ENCODE peak calls at places on chromosome 10, in nine cellular contexts. T, L, V, B, S, X, M, Q and C are unnamed samples.

GRCh38 chr10:34405611-34406462 is 409.3 kb downstream of the PARD3 start:
- DNase-seq in L (no peak), Q (peak), X (no peak), M (no peak), S (no peak), V (no peak), T (no peak), B (no peak), C (no peak)

GRCh38 chr10:77041636-77042258 is 595.9 kb downstream of the KCNMA1 start:
- DNase-seq in X (no peak), T (no peak), M (no peak), S (no peak), Q (no peak), V (peak), L (no peak), B (no peak), C (no peak)

GRCh38 chr10:122267849-122268737 is 3.0 kb upstream of the BTBD16 start:
- DNase-seq in Q (no peak), V (peak), S (peak), L (peak), X (peak), M (peak), B (no peak), T (no peak), C (peak)

GRCh38 chr10:30454744-30455498 is 20.9 kb downstream of the MAP3K8 start:
- DNase-seq in V (no peak), B (no peak), L (no peak), T (no peak), X (no peak), Q (peak), M (no peak), S (no peak), C (no peak)

GRCh38 chr10:33333260-33334169 is 952 bp downstream of the NRP1 start:
- DNase-seq in V (peak), Q (peak), M (no peak), S (no peak), T (no peak), B (no peak), L (no peak), X (no peak), C (no peak)

GRCh38 chr10:3757638-3758490 is 27.1 kb downstream of the KLF6 start:
- DNase-seq in M (peak), T (no peak), L (no peak), X (no peak), Q (no peak), B (no peak), V (peak), S (peak), C (no peak)

GRCh38 chr10:71276873-71277272 is 42.2 kb upstream of the SLC29A3 start:
- DNase-seq in Q (no peak), M (no peak), B (no peak), V (no peak), L (no peak), T (no peak), X (no peak), S (no peak), C (no peak)

GRCh38 chr10:131899695-131900349 is 986 bp upstream of the PPP2R2D start:
- DNase-seq in V (no peak), M (peak), Q (no peak), T (peak), B (peak), S (no peak), L (no peak), X (no peak), C (no peak)

GRCh38 chr10:95243318-95243617 is 47.5 kb downstream of the PDLIM1 start:
- DNase-seq in V (no peak), S (no peak), X (no peak), M (no peak), Q (no peak), T (no peak), L (no peak), B (no peak), C (no peak)

GRCh38 chr10:100568937-100569336 is 33.2 kb downstream of the HIF1AN start:
- DNase-seq in B (no peak), M (no peak), X (no peak), S (peak), T (no peak), V (peak), L (no peak), Q (no peak), C (no peak)

GRCh38 chr10:86770412-86770960 is 14.1 kb downstream of the BMPR1A start:
- DNase-seq in Q (no peak), M (no peak), S (no peak), V (no peak), T (no peak), B (no peak), X (no peak), L (no peak), C (no peak)

GRCh38 chr10:113411456-113411855 is 141.4 kb upstream of the HABP2 start:
- DNase-seq in Q (no peak), S (no peak), B (no peak), L (no peak), M (no peak), T (no peak), X (no peak), V (no peak), C (no peak)

DNA sequence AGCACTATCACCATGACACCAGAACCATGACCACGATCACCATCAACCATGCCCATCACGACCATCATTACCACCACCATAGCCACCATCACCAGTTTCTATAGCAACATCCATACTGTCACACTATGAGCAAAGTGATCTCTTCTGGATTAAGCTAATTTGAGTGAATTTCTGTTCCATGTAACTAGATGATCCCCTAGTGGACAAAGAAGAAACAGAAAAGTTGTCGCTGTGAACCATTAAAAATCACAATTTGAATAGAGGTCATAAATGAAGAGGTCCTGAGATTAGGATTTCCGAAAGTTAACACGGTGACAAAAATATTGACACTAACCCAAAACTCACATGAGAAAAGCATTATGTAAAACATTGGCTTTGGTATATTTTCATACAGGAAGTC is 77.6 kb downstream of the CLRN3 start:
- DNase-seq in X (no peak), M (no peak), V (no peak), S (no peak), T (no peak), B (no peak), Q (no peak), L (no peak), C (no peak)
- TF ChIP-seq CTCF in X (peak), M (peak), V (no peak), S (peak), T (no peak), B (peak), Q (no peak), L (peak), C (peak)

DNA sequence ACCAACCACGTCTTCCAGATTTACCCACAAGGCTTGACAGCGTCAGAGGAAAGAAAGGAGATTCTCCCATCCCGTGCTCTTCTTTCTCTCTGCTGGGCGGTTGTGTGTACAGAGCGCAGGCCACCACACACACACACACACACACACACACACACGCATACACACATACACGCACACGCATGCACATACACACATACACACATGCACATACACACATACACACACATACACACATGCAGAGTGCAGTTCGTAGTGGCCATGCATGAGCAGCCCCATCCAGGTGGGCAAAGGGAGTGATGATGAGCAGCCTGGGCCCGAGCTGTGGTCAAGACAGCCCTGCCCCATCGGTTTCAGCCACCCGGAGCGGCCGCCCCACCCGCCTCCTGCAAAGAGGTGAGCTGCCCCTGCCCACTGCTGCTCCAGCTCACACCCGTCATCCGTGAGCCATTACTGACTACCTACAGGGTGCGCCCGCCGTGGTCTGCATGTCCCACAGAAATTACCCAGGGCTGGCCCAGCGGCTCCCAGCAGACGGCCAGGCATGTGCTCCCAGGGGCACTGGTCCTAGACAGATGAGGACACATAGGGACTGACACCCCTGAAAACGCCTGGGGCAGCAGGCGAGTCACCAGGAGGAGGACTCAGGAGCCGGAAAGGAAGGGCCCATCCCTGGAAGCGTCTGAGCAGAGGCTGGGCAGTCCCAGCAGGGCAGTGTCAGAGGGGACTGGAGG is 69.6 kb downstream of the ASB13 start:
- DNase-seq in M (no peak), X (no peak), B (peak), Q (no peak), V (no peak), L (no peak), S (no peak), T (no peak), C (no peak)
- TF ChIP-seq CTCF in M (no peak), X (no peak), B (no peak), Q (no peak), V (no peak), L (no peak), S (no peak), T (no peak), C (no peak)

GRCh38 chr10:91632671-91633550 is at the start of gene PPP1R3C:
- DNase-seq in S (peak), X (peak), T (peak), B (peak), M (no peak), L (peak), Q (peak), V (peak), C (peak)
- TF ChIP-seq CTCF in S (peak), X (peak), T (no peak), B (peak), M (no peak), L (peak), Q (peak), V (no peak), C (no peak)

DNA sequence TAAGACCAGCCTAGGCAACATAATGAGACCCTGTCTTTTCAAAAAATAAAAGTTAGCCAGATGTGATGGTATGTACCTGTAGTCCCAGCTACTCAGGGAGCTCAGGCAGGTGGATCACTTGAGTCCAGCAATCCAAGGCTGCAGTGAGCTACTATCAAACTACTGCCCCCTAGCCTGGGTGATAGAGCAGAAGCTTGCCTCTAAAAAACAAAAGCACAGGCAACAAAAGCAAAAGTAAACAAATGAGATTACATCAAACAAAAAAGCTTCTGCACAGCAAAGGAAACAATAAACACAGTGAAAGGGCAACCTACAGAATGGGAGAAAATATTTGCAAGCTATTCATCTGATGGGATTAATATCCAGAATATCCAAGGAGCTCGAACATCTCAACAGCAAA is 65.4 kb downstream of the FANK1 start:
- DNase-seq in T (no peak), L (no peak), X (no peak), S (no peak), M (no peak), B (no peak), V (no peak), Q (no peak), C (no peak)
- TF ChIP-seq CTCF in T (no peak), L (no peak), X (no peak), S (peak), M (no peak), B (no peak), V (no peak), Q (no peak), C (no peak)

GRCh38 chr10:45550903-45551302 is 121.7 kb downstream of the ZFAND4 start:
- DNase-seq in L (no peak), Q (no peak), T (no peak), X (no peak), S (no peak), V (no peak), M (no peak), B (no peak), C (no peak)

GRCh38 chr10:45547207-45547606 is 125.4 kb downstream of the ZFAND4 start:
- DNase-seq in S (no peak), T (no peak), V (no peak), X (no peak), Q (no peak), B (no peak), M (no peak), L (no peak), C (no peak)

GRCh38 chr10:45547966-45548513 is 124.5 kb downstream of the ZFAND4 start:
- DNase-seq in Q (no peak), L (no peak), V (no peak), T (no peak), M (no peak), B (no peak), S (no peak), X (no peak), C (no peak)

DNA sequence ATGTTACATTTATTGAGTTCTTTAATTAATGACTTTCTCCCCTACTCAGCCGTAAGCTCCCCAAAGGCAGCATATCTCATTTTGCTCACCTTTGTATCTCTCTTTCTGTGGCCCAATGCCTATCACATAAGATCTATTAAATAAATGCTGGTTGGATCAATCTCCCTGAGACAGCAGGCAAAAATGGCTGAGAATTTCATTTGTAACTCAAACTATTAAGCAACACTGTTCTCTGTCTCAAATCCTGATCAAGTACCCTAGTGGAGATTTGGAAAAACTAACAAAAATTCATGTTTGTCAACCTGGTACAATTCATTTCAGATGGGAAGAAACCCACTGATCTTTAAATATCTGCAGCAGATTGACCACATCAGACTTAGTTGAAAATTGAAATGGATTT is 127.4 kb downstream of the ZFAND4 start:
- DNase-seq in X (no peak), B (no peak), T (no peak), Q (no peak), M (no peak), V (no peak), S (no peak), L (no peak), C (no peak)
- TF ChIP-seq CTCF in X (no peak), B (no peak), T (no peak), Q (no peak), M (peak), V (no peak), S (no peak), L (no peak), C (no peak)

DNA sequence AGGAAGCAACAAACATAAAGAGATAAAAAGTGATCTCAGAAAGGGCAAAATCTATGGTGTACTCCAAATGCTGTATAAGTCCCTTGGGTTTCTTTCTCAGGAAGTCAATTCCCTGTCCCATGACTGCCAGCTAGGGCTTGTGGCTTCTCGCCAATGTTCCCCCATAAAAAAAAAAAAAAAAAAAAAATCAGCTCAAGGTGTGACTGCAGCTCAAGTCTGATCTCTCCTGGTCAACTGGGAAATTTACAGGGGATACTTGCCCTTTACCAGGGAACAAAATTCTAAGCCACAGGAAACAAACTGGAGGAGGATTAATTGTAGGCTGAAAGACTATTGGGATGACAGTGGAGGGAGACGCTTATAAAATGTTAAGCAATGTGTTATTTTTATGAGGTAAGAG is 76.0 kb downstream of the PCGF5 start:
- DNase-seq in L (no peak), Q (peak), V (no peak), M (peak), S (no peak), B (no peak), T (no peak), X (no peak), C (no peak)
- TF ChIP-seq CTCF in L (peak), Q (peak), V (peak), M (peak), S (peak), B (peak), T (no peak), X (peak), C (no peak)